ENCODE peak calls at places on chromosome 22, in ten cellular contexts. M, H, Q, W, K, N, D, X, Y and S are unnamed samples.

GRCh38 chr22:36833073-36833472 is 16.2 kb upstream of the PVALB start:
- DNase-seq in M (no peak), H (no peak), Q (no peak), W (no peak), K (no peak), N (no peak), D (no peak), X (no peak), Y (no peak), S (no peak)

GRCh38 chr22:44071760-44072159 is 47.7 kb downstream of the PARVB start:
- DNase-seq in M (no peak), H (no peak), Q (no peak), W (no peak), K (no peak), N (no peak), D (no peak), X (no peak), Y (no peak), S (no peak)

GRCh38 chr22:27795053-27795452 is 6.5 kb downstream of the MN1 start:
- DNase-seq in M (no peak), H (no peak), Q (no peak), W (no peak), K (no peak), N (no peak), D (no peak), X (no peak), Y (no peak), S (no peak)

GRCh38 chr22:45240137-45240809 is 421 bp downstream of the KIAA0930 start:
- DNase-seq in M (no peak), H (no peak), Q (no peak), W (no peak), K (no peak), N (peak; percentile 80), D (no peak), X (peak; percentile 38), Y (no peak), S (no peak)

GRCh38 chr22:37075046-37075445 is 23.5 kb downstream of the KCTD17 start:
- DNase-seq in M (no peak), H (no peak), Q (no peak), W (no peak), K (no peak), N (no peak), D (no peak), X (no peak), Y (no peak), S (no peak)

GRCh38 chr22:44888491-44888941 is 121.3 kb downstream of the PHF21B start:
- DNase-seq in M (peak; percentile 40), H (no peak), Q (no peak), W (no peak), K (no peak), N (peak; percentile 58), D (no peak), X (no peak), Y (no peak), S (no peak)

GRCh38 chr22:48577691-48578090 is 1250.0 kb downstream of the BRD1 start:
- DNase-seq in M (no peak), H (no peak), Q (no peak), W (no peak), K (no peak), N (no peak), D (no peak), X (no peak), Y (no peak), S (no peak)

GRCh38 chr22:46861468-46861867 is 99.0 kb downstream of the TBC1D22A start:
- DNase-seq in M (no peak), H (no peak), Q (no peak), W (no peak), K (no peak), N (no peak), D (no peak), X (no peak), Y (no peak), S (no peak)

GRCh38 chr22:28051787-28052356 is 132.8 kb upstream of the PITPNB start:
- DNase-seq in M (peak; percentile 62), H (no peak), Q (peak; percentile 78), W (peak; percentile 70), K (peak; percentile 77), N (peak; percentile 82), D (no peak), X (peak; percentile 45), Y (peak; percentile 7), S (peak; percentile 74)

GRCh38 chr22:35071784-35072183 is 5.8 kb downstream of the ISX start:
- DNase-seq in M (no peak), H (no peak), Q (no peak), W (no peak), K (no peak), N (no peak), D (no peak), X (no peak), Y (peak; percentile 35), S (no peak)

GRCh38 chr22:26325641-26326040 is 103.4 kb upstream of the ASPHD2 start:
- DNase-seq in M (no peak), H (no peak), Q (no peak), W (no peak), K (no peak), N (no peak), D (no peak), X (no peak), Y (no peak), S (no peak)

GRCh38 chr22:49094151-49094550 is 733.5 kb downstream of the BRD1 start:
- DNase-seq in M (no peak), H (no peak), Q (no peak), W (no peak), K (no peak), N (no peak), D (no peak), X (no peak), Y (no peak), S (no peak)

GRCh38 chr22:47957649-47958048 is 1195.2 kb downstream of the TBC1D22A start:
- DNase-seq in M (no peak), H (no peak), Q (no peak), W (no peak), K (no peak), N (no peak), D (no peak), X (no peak), Y (no peak), S (no peak)

GRCh38 chr22:30327864-30328345 is 1.2 kb upstream of the TBC1D10A start:
- DNase-seq in M (peak; percentile 31), H (no peak), Q (no peak), W (no peak), K (no peak), N (no peak), D (no peak), X (no peak), Y (no peak), S (no peak)
- H3K4me3 ChIP-seq in M (no peak overlapping the region), H (no peak overlapping the region), Q (no peak overlapping the region), W (no peak overlapping the region), K (no peak overlapping the region), N (no peak overlapping the region), D (no peak overlapping the region), X (no peak overlapping the region), Y (peak overlapping the region; percentile 71), S (no peak overlapping the region)

GRCh38 chr22:24146190-24146616 is 35.1 kb upstream of the SUSD2 start:
- DNase-seq in M (no peak), H (no peak), Q (peak; percentile 36), W (peak; percentile 73), K (no peak), N (peak; percentile 92), D (no peak), X (peak; percentile 52), Y (no peak), S (peak; percentile 58)

GRCh38 chr22:24146791-24147353 is 34.4 kb upstream of the SUSD2 start:
- DNase-seq in M (no peak), H (peak; percentile 63), Q (peak; percentile 24), W (peak; percentile 85), K (peak; percentile 45), N (no peak), D (no peak), X (peak; percentile 91), Y (no peak), S (no peak)

GRCh38 chr22:24144471-24145115 is 36.7 kb upstream of the SUSD2 start:
- DNase-seq in M (no peak), H (no peak), Q (no peak), W (no peak), K (peak; percentile 53), N (no peak), D (no peak), X (no peak), Y (no peak), S (no peak)

GRCh38 chr22:24144056-24144455 is 37.2 kb upstream of the SUSD2 start:
- DNase-seq in M (no peak), H (no peak), Q (no peak), W (no peak), K (no peak), N (no peak), D (no peak), X (no peak), Y (no peak), S (no peak)

GRCh38 chr22:24145446-24146189 is 35.7 kb upstream of the SUSD2 start:
- DNase-seq in M (no peak), H (no peak), Q (no peak), W (no peak), K (no peak), N (no peak), D (no peak), X (no peak), Y (no peak), S (no peak)
- H3K4me3 ChIP-seq in M (no peak overlapping the region), H (no peak overlapping the region), Q (no peak overlapping the region), W (no peak overlapping the region), K (no peak overlapping the region), N (no peak overlapping the region), D (no peak overlapping the region), X (no peak overlapping the region), Y (no peak overlapping the region), S (no peak overlapping the region)

GRCh38 chr22:29314074-29314473 is 1.4 kb downstream of the RASL10A start:
- DNase-seq in M (no peak), H (no peak), Q (no peak), W (no peak), K (no peak), N (no peak), D (no peak), X (no peak), Y (no peak), S (no peak)
- H3K4me3 ChIP-seq in M (no peak overlapping the region), H (no peak overlapping the region), Q (no peak overlapping the region), W (no peak overlapping the region), K (peak overlapping the region; percentile 67), N (no peak overlapping the region), D (no peak overlapping the region), X (no peak overlapping the region), Y (no peak overlapping the region), S (no peak overlapping the region)

GRCh38 chr22:40057652-40058051 is 62.9 kb downstream of the FAM83F start:
- DNase-seq in M (no peak), H (no peak), Q (no peak), W (no peak), K (no peak), N (no peak), D (no peak), X (no peak), Y (no peak), S (no peak)

GRCh38 chr22:40055143-40055926 is 60.6 kb downstream of the FAM83F start:
- DNase-seq in M (no peak), H (no peak), Q (no peak), W (no peak), K (no peak), N (no peak), D (no peak), X (no peak), Y (no peak), S (no peak)

GRCh38 chr22:40054486-40054885 is 59.7 kb downstream of the FAM83F start:
- DNase-seq in M (no peak), H (no peak), Q (no peak), W (no peak), K (no peak), N (no peak), D (no peak), X (no peak), Y (no peak), S (no peak)

GRCh38 chr22:40058265-40058664 is 63.5 kb downstream of the FAM83F start:
- DNase-seq in M (no peak), H (no peak), Q (no peak), W (no peak), K (no peak), N (no peak), D (no peak), X (no peak), Y (no peak), S (no peak)

GRCh38 chr22:40056163-40056958 is 61.6 kb downstream of the FAM83F start:
- DNase-seq in M (no peak), H (no peak), Q (no peak), W (no peak), K (no peak), N (no peak), D (no peak), X (no peak), Y (no peak), S (no peak)
- H3K4me3 ChIP-seq in M (no peak overlapping the region), H (no peak overlapping the region), Q (no peak overlapping the region), W (no peak overlapping the region), K (no peak overlapping the region), N (no peak overlapping the region), D (no peak overlapping the region), X (no peak overlapping the region), Y (no peak overlapping the region), S (no peak overlapping the region)